ENCODE peak calls at places on chromosome 1, in ten cellular contexts. R, S, N, D, P, G, X, I, T and E are unnamed samples.
A peak's percentile ranks its signal among the peaks of the same experiment; 100 is the strongest.

GRCh38 chr1:61641578-61642336 is 83.2 kb downstream of the TM2D1 start:
- DNase-seq in R (no peak), S (peak; percentile 30), N (peak; percentile 88), D (peak; percentile 94), P (peak; percentile 79), G (no peak), X (peak; percentile 22), I (peak; percentile 82), T (peak; percentile 84), E (no peak)

GRCh38 chr1:221823149-221823548 is 81.3 kb upstream of the DUSP10 start:
- DNase-seq in R (no peak), S (no peak), N (no peak), D (no peak), P (no peak), G (no peak), X (no peak), I (no peak), T (no peak), E (no peak)

GRCh38 chr1:20322081-20322824 is 31.6 kb downstream of the VWA5B1 start:
- DNase-seq in R (no peak), S (no peak), N (peak; percentile 20), D (peak; percentile 17), P (no peak), G (no peak), X (no peak), I (no peak), T (no peak), E (no peak)

GRCh38 chr1:88900883-88901282 is 9.5 kb upstream of the GTF2B start:
- DNase-seq in R (no peak), S (no peak), N (no peak), D (no peak), P (no peak), G (no peak), X (no peak), I (no peak), T (no peak), E (no peak)

GRCh38 chr1:162899422-162900168 is 38.6 kb upstream of the CCDC190 start:
- DNase-seq in R (no peak), S (no peak), N (peak; percentile 95), D (no peak), P (no peak), G (no peak), X (peak; percentile 87), I (no peak), T (peak; percentile 48), E (no peak)

GRCh38 chr1:38277646-38278045 is 231.1 kb upstream of the POU3F1 start:
- DNase-seq in R (no peak), S (no peak), N (no peak), D (no peak), P (no peak), G (no peak), X (no peak), I (no peak), T (no peak), E (no peak)

GRCh38 chr1:46053734-46054133 is 78.7 kb downstream of the PIK3R3 start:
- DNase-seq in R (no peak), S (no peak), N (no peak), D (no peak), P (no peak), G (no peak), X (no peak), I (no peak), T (no peak), E (no peak)

GRCh38 chr1:113647121-113647520 is 112.2 kb downstream of the PHTF1 start:
- DNase-seq in R (no peak), S (no peak), N (peak; percentile 44), D (no peak), P (no peak), G (no peak), X (no peak), I (no peak), T (no peak), E (no peak)

GRCh38 chr1:94805912-94806311 is 14.2 kb upstream of the SLC44A3 start:
- DNase-seq in R (peak; percentile 12), S (peak; percentile 26), N (peak; percentile 73), D (no peak), P (peak; percentile 27), G (no peak), X (peak; percentile 6), I (peak; percentile 59), T (peak; percentile 53), E (no peak)

GRCh38 chr1:99737016-99737415 is 29.4 kb downstream of the FRRS1 start:
- DNase-seq in R (no peak), S (peak; percentile 45), N (peak; percentile 77), D (no peak), P (no peak), G (no peak), X (peak; percentile 46), I (no peak), T (peak; percentile 53), E (no peak)

GRCh38 chr1:36735939-36736730 is 253.4 kb upstream of the CSF3R start:
- DNase-seq in R (no peak), S (no peak), N (no peak), D (no peak), P (no peak), G (no peak), X (no peak), I (no peak), T (no peak), E (no peak)

GRCh38 chr1:50570064-50570463 is 146.8 kb upstream of the DMRTA2 start:
- DNase-seq in R (no peak), S (no peak), N (no peak), D (no peak), P (no peak), G (no peak), X (no peak), I (no peak), T (peak; percentile 11), E (no peak)

GRCh38 chr1:38833146-38833545 is 26.4 kb downstream of the RRAGC start:
- DNase-seq in R (no peak), S (no peak), N (no peak), D (no peak), P (no peak), G (no peak), X (no peak), I (no peak), T (no peak), E (no peak)

GRCh38 chr1:151935154-151935553 is 25.8 kb upstream of the THEM4 start:
- DNase-seq in R (no peak), S (no peak), N (no peak), D (no peak), P (no peak), G (no peak), X (peak; percentile 32), I (no peak), T (no peak), E (no peak)

GRCh38 chr1:170073893-170074249 is 624 bp downstream of the KIFAP3 start:
- DNase-seq in R (no peak), S (no peak), N (no peak), D (no peak), P (no peak), G (no peak), X (no peak), I (no peak), T (no peak), E (no peak)

GRCh38 chr1:16984717-16985116 is 4.3 kb upstream of the MFAP2 start:
- DNase-seq in R (peak; percentile 72), S (no peak), N (peak; percentile 97), D (peak; percentile 97), P (peak; percentile 60), G (no peak), X (no peak), I (peak; percentile 87), T (peak; percentile 82), E (peak; percentile 69)

GRCh38 chr1:197521118-197521739 is 253.2 kb downstream of the CRB1 start:
- DNase-seq in R (no peak), S (no peak), N (peak; percentile 65), D (no peak), P (no peak), G (no peak), X (peak; percentile 25), I (no peak), T (peak; percentile 32), E (no peak)

GRCh38 chr1:242240061-242240460 is 241.2 kb upstream of the MAP1LC3C start:
- DNase-seq in R (no peak), S (no peak), N (no peak), D (no peak), P (no peak), G (no peak), X (peak; percentile 75), I (no peak), T (no peak), E (no peak)

GRCh38 chr1:94265931-94266330 is 28.5 kb upstream of the ARHGAP29 start:
- DNase-seq in R (no peak), S (no peak), N (peak; percentile 69), D (no peak), P (no peak), G (no peak), X (no peak), I (no peak), T (no peak), E (no peak)

GRCh38 chr1:12056331-12056841 is 6.7 kb upstream of the TNFRSF8 start:
- DNase-seq in R (no peak), S (no peak), N (peak; percentile 41), D (no peak), P (no peak), G (no peak), X (no peak), I (no peak), T (no peak), E (peak; percentile 29)

GRCh38 chr1:100497796-100498195 is 40.1 kb upstream of the GPR88 start:
- DNase-seq in R (no peak), S (no peak), N (no peak), D (no peak), P (no peak), G (no peak), X (no peak), I (no peak), T (no peak), E (no peak)

GRCh38 chr1:236144446-236145150 is 2.3 kb downstream of the GPR137B start:
- DNase-seq in R (no peak), S (no peak), N (no peak), D (no peak), P (peak; percentile 29), G (no peak), X (no peak), I (no peak), T (no peak), E (no peak)

GRCh38 chr1:23478896-23479790 is 4.8 kb downstream of the ASAP3 start:
- DNase-seq in R (no peak), S (no peak), N (peak; percentile 70), D (peak; percentile 89), P (peak; percentile 85), G (peak; percentile 55), X (peak; percentile 69), I (peak; percentile 78), T (peak; percentile 56), E (no peak)

GRCh38 chr1:184287001-184287400 is 99.8 kb upstream of the C1orf21 start:
- DNase-seq in R (no peak), S (no peak), N (no peak), D (peak; percentile 32), P (no peak), G (no peak), X (no peak), I (no peak), T (no peak), E (no peak)

GRCh38 chr1:220813013-220813412 is 26.3 kb downstream of the MTARC1 start:
- DNase-seq in R (no peak), S (no peak), N (no peak), D (no peak), P (no peak), G (no peak), X (no peak), I (no peak), T (no peak), E (no peak)

GRCh38 chr1:62429581-62429980 is 7.3 kb upstream of the USP1 start:
- DNase-seq in R (no peak), S (no peak), N (peak; percentile 22), D (no peak), P (no peak), G (no peak), X (no peak), I (no peak), T (no peak), E (no peak)

GRCh38 chr1:11526071-11526895 is 47.3 kb downstream of the DISP3 start:
- DNase-seq in R (no peak), S (no peak), N (no peak), D (peak; percentile 36), P (no peak), G (no peak), X (no peak), I (no peak), T (no peak), E (no peak)

GRCh38 chr1:33081554-33082305 is 777 bp downstream of the AZIN2 start:
- DNase-seq in R (no peak), S (no peak), N (peak; percentile 44), D (no peak), P (no peak), G (no peak), X (no peak), I (peak; percentile 30), T (no peak), E (no peak)